ENCODE peak calls at places on chromosomes 16 and 17, in five cellular contexts. D is A673, M is transverse colon, H is GF-D8, R is GM18507. Y is an unnamed sample.

GRCh38 chr17:62109378-62109902 is 44.4 kb upstream of the MED13 start:
- DNase-seq in D (peak; percentile 86), M (peak; percentile 78), H (peak; percentile 32), R (peak; percentile 70), Y (peak; percentile 72)

GRCh38 chr17:36590082-36590481 is 1.6 kb upstream of the DHRS11 start:
- DNase-seq in D (no peak), M (no peak), H (peak; percentile 75), R (no peak), Y (no peak)

GRCh38 chr16:61936522-61936921 is 99.7 kb downstream of the CDH8 start:
- DNase-seq in D (peak; percentile 53), M (no peak), H (no peak), R (no peak), Y (no peak)

GRCh38 chr17:1783834-1784611 is 22.2 kb downstream of the SERPINF1 start:
- DNase-seq in D (peak; percentile 57), M (peak; percentile 74), H (no peak), R (no peak), Y (no peak)

GRCh38 chr17:40485851-40486512 is 15.4 kb downstream of the TNS4 start:
- DNase-seq in D (peak; percentile 32), M (no peak), H (no peak), R (no peak), Y (peak; percentile 53)

GRCh38 chr16:89970011-89970410 is 21.5 kb downstream of the DEF8 start:
- DNase-seq in D (no peak), M (no peak), H (peak; percentile 81), R (no peak), Y (no peak)

GRCh38 chr17:3870871-3871306 is 22.0 kb downstream of the CAMKK1 start:
- DNase-seq in D (peak; percentile 73), M (peak; percentile 34), H (no peak), R (no peak), Y (no peak)

GRCh38 chr17:20095366-20096080 is 86.4 kb downstream of the SPECC1 start:
- DNase-seq in D (peak; percentile 42), M (peak; percentile 22), H (no peak), R (no peak), Y (no peak)

GRCh38 chr16:56652600-56652999 is 914 bp downstream of the MT1B start:
- DNase-seq in D (no peak), M (no peak), H (no peak), R (no peak), Y (no peak)

GRCh38 chr17:35545150-35545549 is 7.7 kb upstream of the SLFN12L start:
- DNase-seq in D (no peak), M (no peak), H (no peak), R (no peak), Y (no peak)

Y was measured in LoVo.